ENCODE peak calls at places on chromosomes 4 and X, in six cellular contexts. One of them, this sample, is unnamed.

GRCh38 chrX:151478052-151478451 is 81.0 kb downstream of the VMA21 start:
- DNase-seq in omental fat pad: no peak
- DNase-seq in activated B cell treated with CpG ODN at 0.5 μM for 24 hours: no peak
- DNase-seq in uterus: no peak
- DNase-seq in SK-N-SH: no peak
- DNase-seq in B cell: no peak
- DNase-seq in this sample: no peak

GRCh38 chrX:81261576-81261975 is 59.7 kb downstream of the SH3BGRL start:
- DNase-seq in B cell: no peak
- DNase-seq in SK-N-SH: no peak
- DNase-seq in activated B cell treated with CpG ODN at 0.5 μM for 24 hours: no peak
- DNase-seq in omental fat pad: no peak
- DNase-seq in uterus: no peak
- DNase-seq in this sample: no peak

GRCh38 chrX:69137371-69137881 is 27.8 kb downstream of the PJA1 start:
- DNase-seq in B cell: no peak
- DNase-seq in omental fat pad: no peak
- DNase-seq in uterus: peak; percentile 54
- DNase-seq in SK-N-SH: no peak
- DNase-seq in activated B cell treated with CpG ODN at 0.5 μM for 24 hours: no peak
- DNase-seq in this sample: no peak

GRCh38 chr4:122895336-122895995 is 26.9 kb downstream of the NUDT6 start:
- DNase-seq in uterus: no peak
- DNase-seq in B cell: no peak
- DNase-seq in omental fat pad: no peak
- DNase-seq in activated B cell treated with CpG ODN at 0.5 μM for 24 hours: no peak
- DNase-seq in SK-N-SH: peak; percentile 12
- DNase-seq in this sample: no peak

GRCh38 chr4:7068883-7069282 is 1.0 kb upstream of the GRPEL1 start:
- DNase-seq in SK-N-SH: peak; percentile 54
- DNase-seq in uterus: no peak
- DNase-seq in B cell: no peak
- DNase-seq in omental fat pad: no peak
- DNase-seq in activated B cell treated with CpG ODN at 0.5 μM for 24 hours: no peak
- DNase-seq in this sample: peak; percentile 69

GRCh38 chr4:158996669-158997074 is 106.2 kb upstream of the RAPGEF2 start:
- DNase-seq in omental fat pad: no peak
- DNase-seq in B cell: no peak
- DNase-seq in uterus: no peak
- DNase-seq in activated B cell treated with CpG ODN at 0.5 μM for 24 hours: no peak
- DNase-seq in SK-N-SH: no peak
- DNase-seq in this sample: no peak

GRCh38 chr4:122577808-122578781 is 42.8 kb downstream of the IL21 start:
- DNase-seq in B cell: peak; percentile 26
- DNase-seq in SK-N-SH: peak; percentile 50
- DNase-seq in activated B cell treated with CpG ODN at 0.5 μM for 24 hours: no peak
- DNase-seq in uterus: no peak
- DNase-seq in omental fat pad: no peak
- DNase-seq in this sample: no peak

GRCh38 chr4:170736710-170737109 is 647.0 kb upstream of the AADAT start:
- DNase-seq in B cell: no peak
- DNase-seq in SK-N-SH: no peak
- DNase-seq in activated B cell treated with CpG ODN at 0.5 μM for 24 hours: no peak
- DNase-seq in uterus: no peak
- DNase-seq in omental fat pad: no peak
- DNase-seq in this sample: no peak

GRCh38 chrX:151712253-151712652 is 3.6 kb upstream of the FATE1 start:
- DNase-seq in B cell: no peak
- DNase-seq in activated B cell treated with CpG ODN at 0.5 μM for 24 hours: no peak
- DNase-seq in uterus: no peak
- DNase-seq in SK-N-SH: no peak
- DNase-seq in omental fat pad: no peak
- DNase-seq in this sample: no peak

GRCh38 chr4:140158234-140159030 is 4.4 kb upstream of the MAML3 start:
- DNase-seq in B cell: no peak
- DNase-seq in activated B cell treated with CpG ODN at 0.5 μM for 24 hours: no peak
- DNase-seq in SK-N-SH: peak; percentile 46
- DNase-seq in omental fat pad: no peak
- DNase-seq in uterus: no peak
- DNase-seq in this sample: no peak

GRCh38 chrX:24506082-24506481 is 41.0 kb downstream of the PDK3 start:
- DNase-seq in activated B cell treated with CpG ODN at 0.5 μM for 24 hours: no peak
- DNase-seq in B cell: no peak
- DNase-seq in uterus: no peak
- DNase-seq in SK-N-SH: no peak
- DNase-seq in omental fat pad: no peak
- DNase-seq in this sample: no peak

GRCh38 chrX:40165206-40165605 is 67.4 kb upstream of the BCOR start:
- DNase-seq in uterus: no peak
- DNase-seq in SK-N-SH: no peak
- DNase-seq in activated B cell treated with CpG ODN at 0.5 μM for 24 hours: no peak
- DNase-seq in omental fat pad: no peak
- DNase-seq in B cell: no peak
- DNase-seq in this sample: no peak

GRCh38 chr4:6887591-6888371 is 21.8 kb upstream of the TBC1D14 start:
- DNase-seq in SK-N-SH: no peak
- DNase-seq in omental fat pad: no peak
- DNase-seq in B cell: no peak
- DNase-seq in uterus: no peak
- DNase-seq in activated B cell treated with CpG ODN at 0.5 μM for 24 hours: no peak
- DNase-seq in this sample: no peak

GRCh38 chr4:42167709-42168108 is 15.3 kb upstream of the BEND4 start:
- DNase-seq in omental fat pad: no peak
- DNase-seq in activated B cell treated with CpG ODN at 0.5 μM for 24 hours: no peak
- DNase-seq in uterus: no peak
- DNase-seq in B cell: peak; percentile 39
- DNase-seq in SK-N-SH: no peak
- DNase-seq in this sample: no peak

GRCh38 chr4:27930291-27930690 is 1069.7 kb downstream of the STIM2 start:
- DNase-seq in omental fat pad: no peak
- DNase-seq in uterus: no peak
- DNase-seq in SK-N-SH: no peak
- DNase-seq in B cell: no peak
- DNase-seq in activated B cell treated with CpG ODN at 0.5 μM for 24 hours: no peak
- DNase-seq in this sample: no peak

GRCh38 chr4:90025248-90025647 is 101.9 kb upstream of the CCSER1 start:
- DNase-seq in omental fat pad: no peak
- DNase-seq in B cell: peak; percentile 24
- DNase-seq in activated B cell treated with CpG ODN at 0.5 μM for 24 hours: no peak
- DNase-seq in SK-N-SH: no peak
- DNase-seq in uterus: no peak
- DNase-seq in this sample: no peak

GRCh38 chr4:183330841-183331240 is 8.6 kb upstream of the CLDN24 start:
- DNase-seq in B cell: no peak
- DNase-seq in activated B cell treated with CpG ODN at 0.5 μM for 24 hours: no peak
- DNase-seq in uterus: no peak
- DNase-seq in omental fat pad: no peak
- DNase-seq in SK-N-SH: no peak
- DNase-seq in this sample: no peak

GRCh38 chr4:155529197-155529596 is 137.5 kb upstream of the GUCY1A1 start:
- DNase-seq in uterus: no peak
- DNase-seq in omental fat pad: no peak
- DNase-seq in B cell: no peak
- DNase-seq in SK-N-SH: peak; percentile 23
- DNase-seq in activated B cell treated with CpG ODN at 0.5 μM for 24 hours: no peak
- DNase-seq in this sample: no peak
- TF ChIP-seq CTCF in uterus: peak; percentile 15
- TF ChIP-seq CTCF in omental fat pad: no peak
- TF ChIP-seq CTCF in B cell: no peak
- TF ChIP-seq CTCF in SK-N-SH: peak; percentile 59
- TF ChIP-seq CTCF in activated B cell treated with CpG ODN at 0.5 μM for 24 hours: no peak
- TF ChIP-seq CTCF in this sample: no peak

DNA sequence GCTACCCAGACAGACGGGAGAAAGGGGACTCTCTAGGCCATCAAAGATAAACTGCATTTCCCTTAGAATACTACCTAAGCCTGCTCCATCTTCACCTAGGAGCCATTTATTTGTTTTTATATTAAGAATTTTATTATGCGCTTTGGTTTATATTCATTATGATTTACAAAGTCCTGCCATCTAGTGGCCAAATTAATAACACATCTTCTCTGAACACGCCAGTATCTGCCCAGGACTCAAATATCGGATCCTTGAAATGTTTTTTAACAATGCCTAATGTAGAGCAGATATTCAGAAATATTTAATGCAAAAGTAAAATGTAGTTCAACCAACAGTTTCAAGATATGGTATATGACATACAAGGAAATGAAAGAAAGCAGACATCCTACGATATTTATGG is 20.8 kb upstream of the PRPS2 start:
- DNase-seq in SK-N-SH: peak; percentile 42
- DNase-seq in omental fat pad: no peak
- DNase-seq in activated B cell treated with CpG ODN at 0.5 μM for 24 hours: no peak
- DNase-seq in B cell: peak; percentile 51
- DNase-seq in uterus: no peak
- DNase-seq in this sample: no peak
- TF ChIP-seq CTCF in SK-N-SH: peak; percentile 79
- TF ChIP-seq CTCF in omental fat pad: no peak
- TF ChIP-seq CTCF in activated B cell treated with CpG ODN at 0.5 μM for 24 hours: no peak
- TF ChIP-seq CTCF in B cell: peak; percentile 51
- TF ChIP-seq CTCF in uterus: peak; percentile 30
- TF ChIP-seq CTCF in this sample: peak; percentile 79

DNA sequence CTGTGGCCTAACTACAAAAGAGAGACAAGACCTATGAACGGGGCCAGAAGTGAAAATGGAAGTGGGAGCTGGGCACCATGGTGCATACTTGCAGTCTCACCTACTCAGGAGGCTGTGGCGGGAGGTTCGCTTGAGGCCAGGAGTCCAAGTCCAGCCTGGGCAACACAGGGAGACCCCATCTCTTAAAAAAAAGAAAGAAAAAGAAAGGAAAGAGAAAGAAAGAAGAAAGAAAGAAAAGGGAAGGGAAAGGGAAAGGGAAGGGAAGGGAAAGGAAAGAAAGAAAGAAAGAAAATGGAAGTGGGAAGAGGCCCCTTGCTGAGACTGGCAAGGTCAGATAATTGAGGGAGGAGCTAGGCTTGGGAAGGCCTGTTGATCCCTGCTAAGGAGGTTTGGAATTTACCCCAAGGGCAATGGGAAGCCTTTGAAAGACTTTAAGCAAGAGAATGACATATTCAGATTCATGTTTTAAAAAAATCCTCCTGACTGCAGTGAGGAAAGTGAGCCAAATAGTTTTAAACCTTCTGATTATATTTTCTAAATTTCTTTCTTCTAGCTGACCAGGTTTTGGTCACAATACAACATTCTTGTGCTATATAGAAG is 17.7 kb upstream of the HERC5 start:
- DNase-seq in uterus: no peak
- DNase-seq in activated B cell treated with CpG ODN at 0.5 μM for 24 hours: no peak
- DNase-seq in SK-N-SH: no peak
- DNase-seq in B cell: no peak
- DNase-seq in omental fat pad: no peak
- DNase-seq in this sample: no peak
- TF ChIP-seq CTCF in uterus: no peak
- TF ChIP-seq CTCF in activated B cell treated with CpG ODN at 0.5 μM for 24 hours: no peak
- TF ChIP-seq CTCF in SK-N-SH: no peak
- TF ChIP-seq CTCF in B cell: no peak
- TF ChIP-seq CTCF in omental fat pad: no peak
- TF ChIP-seq CTCF in this sample: no peak

GRCh38 chr4:857461-857860 is 31.5 kb upstream of the CPLX1 start:
- DNase-seq in SK-N-SH: no peak
- DNase-seq in omental fat pad: no peak
- DNase-seq in uterus: no peak
- DNase-seq in activated B cell treated with CpG ODN at 0.5 μM for 24 hours: no peak
- DNase-seq in B cell: no peak
- DNase-seq in this sample: no peak
- TF ChIP-seq CTCF in SK-N-SH: no peak
- TF ChIP-seq CTCF in omental fat pad: no peak
- TF ChIP-seq CTCF in uterus: no peak
- TF ChIP-seq CTCF in activated B cell treated with CpG ODN at 0.5 μM for 24 hours: no peak
- TF ChIP-seq CTCF in B cell: no peak
- TF ChIP-seq CTCF in this sample: no peak

DNA sequence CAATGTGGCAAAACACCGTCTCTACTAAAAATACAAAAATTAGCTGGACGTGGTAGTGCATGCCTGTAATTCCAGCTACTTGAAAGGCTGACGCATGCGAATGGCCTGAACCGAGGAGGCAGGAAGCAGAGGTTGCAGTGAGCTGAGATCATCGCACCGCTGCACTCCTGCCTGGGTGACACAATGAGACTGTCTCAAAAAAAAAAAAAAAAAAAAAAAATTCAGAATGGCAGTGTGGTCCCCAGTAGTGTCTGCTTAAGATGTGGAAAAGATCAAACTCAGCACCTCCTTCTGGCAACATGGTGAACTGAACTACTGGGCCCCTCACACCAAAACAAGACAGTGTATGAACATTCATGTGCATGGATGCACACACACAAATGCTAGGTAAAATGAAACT is 32.2 kb downstream of the SMS start:
- DNase-seq in uterus: peak; percentile 18
- DNase-seq in omental fat pad: no peak
- DNase-seq in B cell: peak; percentile 31
- DNase-seq in SK-N-SH: no peak
- DNase-seq in activated B cell treated with CpG ODN at 0.5 μM for 24 hours: no peak
- DNase-seq in this sample: no peak
- TF ChIP-seq CTCF in uterus: no peak
- TF ChIP-seq CTCF in omental fat pad: no peak
- TF ChIP-seq CTCF in B cell: no peak
- TF ChIP-seq CTCF in SK-N-SH: peak; percentile 55
- TF ChIP-seq CTCF in activated B cell treated with CpG ODN at 0.5 μM for 24 hours: no peak
- TF ChIP-seq CTCF in this sample: peak; percentile 47

GRCh38 chr4:1285790-1286553 is 3.7 kb upstream of the MAEA start:
- DNase-seq in SK-N-SH: no peak
- DNase-seq in uterus: no peak
- DNase-seq in omental fat pad: no peak
- DNase-seq in activated B cell treated with CpG ODN at 0.5 μM for 24 hours: no peak
- DNase-seq in B cell: no peak
- DNase-seq in this sample: no peak
- TF ChIP-seq CTCF in SK-N-SH: peak; percentile 21
- TF ChIP-seq CTCF in uterus: no peak
- TF ChIP-seq CTCF in omental fat pad: no peak
- TF ChIP-seq CTCF in activated B cell treated with CpG ODN at 0.5 μM for 24 hours: no peak
- TF ChIP-seq CTCF in B cell: no peak
- TF ChIP-seq CTCF in this sample: peak; percentile 20

GRCh38 chr4:109657854-109658253 is 45.4 kb downstream of the CASP6 start:
- DNase-seq in activated B cell treated with CpG ODN at 0.5 μM for 24 hours: no peak
- DNase-seq in omental fat pad: no peak
- DNase-seq in uterus: no peak
- DNase-seq in SK-N-SH: no peak
- DNase-seq in B cell: no peak
- DNase-seq in this sample: no peak

GRCh38 chr4:109649872-109650271 is 53.4 kb downstream of the CASP6 start:
- DNase-seq in B cell: no peak
- DNase-seq in omental fat pad: no peak
- DNase-seq in uterus: no peak
- DNase-seq in SK-N-SH: no peak
- DNase-seq in activated B cell treated with CpG ODN at 0.5 μM for 24 hours: no peak
- DNase-seq in this sample: no peak

GRCh38 chr4:109658871-109659410 is 44.3 kb downstream of the CASP6 start:
- DNase-seq in B cell: no peak
- DNase-seq in activated B cell treated with CpG ODN at 0.5 μM for 24 hours: no peak
- DNase-seq in SK-N-SH: no peak
- DNase-seq in uterus: no peak
- DNase-seq in omental fat pad: no peak
- DNase-seq in this sample: no peak

GRCh38 chr4:109655396-109655795 is 47.8 kb downstream of the CASP6 start:
- DNase-seq in B cell: no peak
- DNase-seq in activated B cell treated with CpG ODN at 0.5 μM for 24 hours: no peak
- DNase-seq in omental fat pad: no peak
- DNase-seq in uterus: no peak
- DNase-seq in SK-N-SH: no peak
- DNase-seq in this sample: no peak
- TF ChIP-seq CTCF in B cell: no peak
- TF ChIP-seq CTCF in activated B cell treated with CpG ODN at 0.5 μM for 24 hours: no peak
- TF ChIP-seq CTCF in omental fat pad: no peak
- TF ChIP-seq CTCF in uterus: no peak
- TF ChIP-seq CTCF in SK-N-SH: no peak
- TF ChIP-seq CTCF in this sample: no peak